ENCODE peak calls at places on chromosomes 7 and 10, in ten cellular contexts. C is tibial artery, G is astrocyte of the spinal cord, T is A549, P is fibroblast of lung, I is cardiac muscle cell, K is fibroblast of pulmonary artery, O is H7, H is WERI-Rb-1, X is retinal pigment epithelial cell. N is an unnamed sample.
A peak's percentile ranks its signal among the peaks of the same experiment; 100 is the strongest.

GRCh38 chr7:152315845-152316244 is 120.0 kb downstream of the KMT2C start:
- DNase-seq in H (no peak), I (no peak), X (no peak), T (no peak), C (no peak), P (no peak), K (no peak), G (no peak), O (no peak), N (no peak)

GRCh38 chr10:46220872-46221538 is 65.8 kb upstream of the ANTXRL start:
- DNase-seq in T (no peak), K (no peak), X (no peak), I (no peak), H (no peak), O (peak; percentile 14), G (no peak), P (no peak), C (no peak), N (no peak)

GRCh38 chr7:134619627-134620331 is 26.9 kb upstream of the BPGM start:
- DNase-seq in P (peak; percentile 96), K (peak; percentile 94), G (peak; percentile 95), O (no peak), C (no peak), I (peak; percentile 79), T (no peak), H (no peak), X (peak; percentile 18), N (peak; percentile 90)

GRCh38 chr10:95121904-95122303 is 52.6 kb upstream of the CYP2C8 start:
- DNase-seq in C (no peak), G (no peak), O (no peak), H (no peak), P (no peak), T (no peak), X (no peak), I (peak; percentile 80), K (peak; percentile 75), N (no peak)

GRCh38 chr7:127270093-127270492 is 17.4 kb upstream of the GRM8 start:
- DNase-seq in I (no peak), T (no peak), X (no peak), C (no peak), K (no peak), O (no peak), P (no peak), G (no peak), H (no peak), N (no peak)

GRCh38 chr7:134593530-134594392 is 44.9 kb downstream of the AKR1B15 start:
- DNase-seq in H (peak; percentile 13), T (peak; percentile 63), I (peak; percentile 94), G (peak; percentile 86), K (peak; percentile 98), C (peak; percentile 89), O (no peak), P (peak; percentile 92), X (peak; percentile 80), N (peak; percentile 84)

GRCh38 chr10:28243923-28244322 is 58.9 kb downstream of the MPP7 start:
- DNase-seq in X (no peak), O (no peak), T (no peak), H (no peak), C (no peak), P (no peak), G (no peak), I (no peak), K (no peak), N (no peak)

GRCh38 chr7:151552352-151553028 is 32.8 kb upstream of the RHEB start:
- DNase-seq in T (no peak), I (no peak), G (no peak), H (no peak), O (no peak), K (no peak), X (no peak), P (no peak), C (no peak), N (no peak)

GRCh38 chr7:135712182-135712782 is 15.7 kb downstream of the SLC13A4 start:
- DNase-seq in K (peak; percentile 28), H (peak; percentile 58), G (no peak), T (no peak), O (no peak), C (no peak), X (no peak), P (no peak), I (no peak), N (no peak)

GRCh38 chr7:139043823-139044812 is 8.3 kb upstream of the ZC3HAV1L start:
- DNase-seq in I (no peak), C (no peak), X (no peak), H (no peak), P (no peak), G (no peak), O (no peak), T (no peak), K (no peak), N (no peak)

GRCh38 chr10:118213456-118213855 is 128.7 kb downstream of the FAM204A start:
- DNase-seq in T (no peak), C (no peak), O (no peak), I (no peak), G (no peak), K (no peak), H (no peak), X (no peak), P (no peak), N (no peak)

GRCh38 chr10:116270691-116271592 is 2.1 kb downstream of the GFRA1 start:
- DNase-seq in I (no peak), T (no peak), K (no peak), C (no peak), P (peak; percentile 15), O (peak; percentile 82), H (no peak), G (no peak), X (no peak), N (no peak)

GRCh38 chr7:74040101-74040790 is 12.3 kb downstream of the ELN start:
- DNase-seq in C (no peak), X (no peak), O (no peak), H (no peak), T (no peak), K (no peak), I (no peak), G (no peak), P (no peak), N (no peak)

GRCh38 chr7:137718360-137718759 is 128.4 kb downstream of the DGKI start:
- DNase-seq in K (no peak), T (no peak), I (no peak), P (peak; percentile 40), X (no peak), O (peak; percentile 23), C (no peak), G (no peak), H (no peak), N (no peak)
- H3K4me3 ChIP-seq in K (no peak overlapping the region), T (no peak overlapping the region), I (no peak overlapping the region), P (no peak overlapping the region), X (no peak overlapping the region), O (no peak overlapping the region), C (no peak overlapping the region), G (no peak overlapping the region), H (no peak overlapping the region), N (no peak overlapping the region)

DNA sequence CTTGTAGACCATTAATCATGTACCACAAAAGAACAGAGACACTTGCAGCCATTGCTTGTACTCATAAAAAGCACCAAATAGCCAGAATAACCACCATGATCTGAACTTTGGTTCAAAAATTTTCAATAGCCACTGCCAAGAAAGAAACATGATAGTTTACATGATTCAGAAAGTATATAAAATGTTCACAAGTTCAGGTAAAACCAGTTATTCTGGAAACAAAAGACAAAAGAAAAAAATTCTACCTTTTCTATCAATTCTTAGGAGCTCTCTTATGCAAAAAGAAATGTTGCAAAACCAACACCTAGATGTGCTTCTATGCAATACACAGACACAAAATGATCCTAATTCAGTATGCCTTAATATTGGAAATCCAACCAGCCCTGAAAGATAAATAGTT is 108.7 kb downstream of the PCLO start:
- DNase-seq in K (no peak), C (no peak), T (no peak), I (no peak), X (no peak), G (no peak), O (no peak), P (no peak), H (no peak), N (no peak)
- H3K4me3 ChIP-seq in K (no peak overlapping the region), C (no peak overlapping the region), T (no peak overlapping the region), I (no peak overlapping the region), X (no peak overlapping the region), G (no peak overlapping the region), O (no peak overlapping the region), P (no peak overlapping the region), H (no peak overlapping the region), N (no peak overlapping the region)

DNA sequence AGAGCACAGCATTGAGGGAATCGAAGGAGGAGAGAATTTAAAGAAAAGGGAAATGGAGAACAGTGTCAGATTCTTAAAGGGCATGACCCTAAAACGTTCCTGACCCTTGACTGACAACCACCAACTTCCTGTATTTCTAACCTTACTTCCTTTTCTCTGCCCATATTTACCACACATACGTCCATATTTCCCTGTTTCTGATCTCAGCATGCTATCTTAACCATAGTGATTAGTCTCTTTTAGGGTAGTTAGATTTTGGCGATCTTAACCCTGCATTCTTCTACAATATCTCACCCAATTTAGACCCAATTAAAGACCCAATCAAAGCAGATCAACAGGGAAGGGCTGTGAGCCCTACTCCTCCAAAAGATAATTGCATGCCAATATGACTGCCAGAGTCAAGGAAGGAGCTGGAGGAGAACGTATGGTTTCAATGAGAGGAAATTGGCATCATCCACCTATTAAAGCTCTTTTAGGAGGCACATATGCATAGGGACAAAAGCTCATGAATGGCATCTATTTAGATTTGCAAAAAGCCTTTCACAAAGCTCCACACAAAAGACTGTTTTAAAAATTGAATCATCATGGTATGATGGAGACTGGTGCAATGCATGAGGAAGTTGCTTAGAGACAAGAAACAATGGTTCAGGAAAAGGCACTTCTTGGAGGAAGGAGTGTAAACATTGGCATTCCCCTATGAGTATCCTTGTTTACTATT is 49.0 kb upstream of the ARHGAP12 start:
- DNase-seq in H (no peak), X (no peak), G (peak; percentile 41), P (peak; percentile 64), I (peak; percentile 59), O (no peak), K (peak; percentile 86), C (no peak), T (no peak), N (no peak)
- H3K4me3 ChIP-seq in H (no peak overlapping the region), X (no peak overlapping the region), G (no peak overlapping the region), P (no peak overlapping the region), I (no peak overlapping the region), O (no peak overlapping the region), K (no peak overlapping the region), C (no peak overlapping the region), T (no peak overlapping the region), N (no peak overlapping the region)

DNA sequence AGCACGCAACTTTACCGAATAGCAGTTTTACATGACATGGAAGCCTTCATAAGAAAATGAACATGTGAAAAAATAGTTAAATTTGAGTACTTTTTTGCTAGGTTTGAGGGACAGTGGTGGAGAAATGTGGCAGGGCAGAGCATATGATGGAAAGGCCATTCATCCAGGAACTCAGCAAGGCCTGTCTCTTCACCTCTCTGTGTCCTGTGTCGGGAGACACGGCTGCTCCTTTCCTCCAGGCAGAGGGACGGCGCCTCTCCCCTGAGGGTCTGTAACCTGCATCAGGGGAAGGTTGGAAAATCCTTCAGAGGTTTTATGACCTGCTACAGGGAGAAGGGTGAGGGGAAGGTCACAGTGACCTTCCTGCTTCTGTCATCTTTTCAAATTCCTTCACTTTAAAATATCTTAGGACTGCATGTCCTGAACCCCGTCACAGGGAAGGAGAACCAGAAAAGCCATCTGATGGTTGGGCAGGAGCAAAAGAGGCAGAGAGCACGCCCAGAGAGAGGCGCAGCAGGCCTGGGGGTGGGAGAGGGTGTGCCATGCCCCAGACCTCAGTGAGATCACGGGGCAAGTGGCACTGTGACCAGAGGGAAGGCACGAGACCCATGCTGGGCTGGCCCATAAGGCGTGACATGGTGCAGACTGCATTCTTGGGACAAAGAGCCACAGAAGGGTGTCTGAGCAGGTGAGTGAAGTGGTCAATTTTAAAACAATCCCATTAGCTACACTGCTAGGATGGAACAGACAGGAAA is 44.0 kb downstream of the GSDME start:
- DNase-seq in H (no peak), X (no peak), C (no peak), P (no peak), T (no peak), I (no peak), O (peak; percentile 23), G (no peak), K (no peak), N (no peak)
- H3K4me3 ChIP-seq in H (no peak overlapping the region), X (no peak overlapping the region), C (no peak overlapping the region), P (no peak overlapping the region), T (no peak overlapping the region), I (no peak overlapping the region), O (no peak overlapping the region), G (no peak overlapping the region), K (no peak overlapping the region), N (no peak overlapping the region)

N was measured in skeletal muscle cell.